ENCODE peak calls at places on chromosomes 11 and 22, in ten cellular contexts. M is AG04450, N is NB4, C is psoas muscle, V is AG10803, J is BJ, Y is sigmoid colon, R is HCT116, G is fibroblast of lung, Q is fibroblast of the aortic adventitia. S is an unnamed sample.
A peak's percentile ranks its signal among the peaks of the same experiment; 100 is the strongest.

GRCh38 chr11:36300651-36301050 is 4.6 kb downstream of the PRR5L start:
- DNase-seq in M (no peak), N (no peak), C (no peak), V (peak; percentile 57), J (no peak), Y (peak; percentile 70), R (no peak), G (peak; percentile 41), Q (peak; percentile 74), S (peak; percentile 79)

GRCh38 chr11:112345708-112346107 is 85.0 kb upstream of the PLET1 start:
- DNase-seq in M (no peak), N (peak; percentile 15), C (no peak), V (no peak), J (no peak), Y (no peak), R (no peak), G (no peak), Q (no peak), S (no peak)

GRCh38 chr22:41841085-41841712 is 8.3 kb downstream of the SREBF2 start:
- DNase-seq in M (no peak), N (no peak), C (no peak), V (no peak), J (no peak), Y (no peak), R (no peak), G (no peak), Q (no peak), S (no peak)

GRCh38 chr22:50293441-50294318 is 13.8 kb downstream of the PLXNB2 start:
- DNase-seq in M (no peak), N (peak; percentile 59), C (no peak), V (peak; percentile 85), J (no peak), Y (no peak), R (no peak), G (peak; percentile 82), Q (peak; percentile 67), S (peak; percentile 80)

GRCh38 chr22:27050771-27051170 is 393.4 kb downstream of the MIAT start:
- DNase-seq in M (no peak), N (no peak), C (no peak), V (no peak), J (no peak), Y (no peak), R (no peak), G (no peak), Q (no peak), S (no peak)

GRCh38 chr22:46791201-46791731 is 28.8 kb downstream of the TBC1D22A start:
- DNase-seq in M (no peak), N (peak; percentile 91), C (peak; percentile 70), V (peak; percentile 52), J (no peak), Y (peak; percentile 84), R (no peak), G (peak; percentile 72), Q (peak; percentile 59), S (peak; percentile 33)

GRCh38 chr22:17083811-17084540 is 824 bp upstream of the IL17RA start:
- DNase-seq in M (no peak), N (no peak), C (peak; percentile 50), V (no peak), J (no peak), Y (no peak), R (no peak), G (no peak), Q (no peak), S (no peak)

GRCh38 chr11:77710358-77710757 is 72.8 kb upstream of the CLNS1A start:
- DNase-seq in M (peak; percentile 1), N (no peak), C (no peak), V (no peak), J (no peak), Y (no peak), R (no peak), G (peak; percentile 64), Q (peak; percentile 22), S (peak; percentile 27)

GRCh38 chr11:45162916-45163879 is 16.8 kb downstream of the PRDM11 start:
- DNase-seq in M (no peak), N (no peak), C (no peak), V (no peak), J (no peak), Y (peak; percentile 57), R (no peak), G (no peak), Q (no peak), S (no peak)

GRCh38 chr22:31846161-31847115 is 92.6 kb downstream of the DEPDC5 start:
- DNase-seq in M (peak; percentile 68), N (peak; percentile 11), C (no peak), V (no peak), J (no peak), Y (no peak), R (no peak), G (peak; percentile 90), Q (peak; percentile 57), S (peak; percentile 44)

GRCh38 chr11:27497284-27497866 is 9.2 kb downstream of the LIN7C start:
- DNase-seq in M (no peak), N (peak; percentile 48), C (no peak), V (peak; percentile 30), J (no peak), Y (no peak), R (no peak), G (peak; percentile 33), Q (peak; percentile 44), S (peak; percentile 52)

GRCh38 chr11:98625526-98625925 is 395.2 kb upstream of the CNTN5 start:
- DNase-seq in M (no peak), N (no peak), C (no peak), V (no peak), J (no peak), Y (no peak), R (no peak), G (no peak), Q (no peak), S (no peak)

GRCh38 chr22:49622241-49623105 is 205.2 kb downstream of the BRD1 start:
- DNase-seq in M (no peak), N (no peak), C (peak; percentile 33), V (no peak), J (no peak), Y (no peak), R (no peak), G (no peak), Q (no peak), S (no peak)

GRCh38 chr11:127470485-127470884 is 469.9 kb upstream of the KIRREL3 start:
- DNase-seq in M (no peak), N (peak; percentile 26), C (no peak), V (no peak), J (no peak), Y (no peak), R (no peak), G (no peak), Q (no peak), S (no peak)

GRCh38 chr11:112279901-112280267 is 19.2 kb upstream of the PLET1 start:
- DNase-seq in M (no peak), N (peak; percentile 73), C (peak; percentile 75), V (peak; percentile 35), J (no peak), Y (peak; percentile 77), R (no peak), G (peak; percentile 43), Q (peak; percentile 55), S (peak; percentile 61)

DNA sequence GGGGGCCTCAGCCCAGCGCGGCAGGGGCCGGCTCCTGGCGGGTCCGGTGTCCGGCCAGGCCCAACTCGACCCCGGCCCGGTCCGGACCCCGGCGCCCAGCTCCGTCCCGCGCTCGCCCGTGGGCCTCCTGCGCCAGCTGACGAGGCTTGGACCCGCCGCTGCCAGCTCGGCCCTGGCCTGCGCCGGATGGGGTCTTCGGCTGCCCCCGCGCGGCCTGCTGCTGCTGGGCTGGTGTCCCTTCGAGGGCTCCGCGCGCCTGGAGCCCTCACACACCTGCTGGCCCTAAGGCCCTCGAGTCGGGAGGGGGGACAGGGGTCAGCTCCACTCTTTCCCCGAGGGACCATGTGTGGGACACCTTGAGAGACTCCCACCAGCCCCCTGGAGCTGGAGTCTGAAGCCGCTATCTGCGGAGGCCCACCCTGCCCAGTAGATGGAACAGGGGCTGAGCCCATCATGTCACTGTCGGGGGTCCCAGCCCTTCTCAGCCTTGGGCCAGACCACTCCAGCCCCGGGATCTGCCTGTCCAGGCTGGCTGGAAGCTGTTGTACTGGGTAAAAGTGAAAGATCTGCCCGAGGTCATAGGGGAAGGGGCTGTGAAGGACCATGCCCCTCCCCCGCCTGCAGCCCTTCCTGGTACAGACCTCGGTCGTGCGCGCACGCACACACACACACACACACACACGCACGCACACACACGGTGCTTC is 768 bp upstream of the CDKN1C start:
- DNase-seq in M (no peak), N (no peak), C (peak; percentile 72), V (no peak), J (no peak), Y (peak; percentile 85), R (no peak), G (peak; percentile 35), Q (peak; percentile 13), S (peak; percentile 34)
- H3K4me3 ChIP-seq in M (peak overlapping the region; percentile 7), N (no peak overlapping the region), C (peak overlapping the region; percentile 88), V (no peak overlapping the region), J (peak overlapping the region; percentile 11), Y (peak overlapping the region; percentile 93), R (no peak overlapping the region), G (peak overlapping the region; percentile 22), Q (peak overlapping the region; percentile 40), S (no peak overlapping the region)

GRCh38 chr11:86809561-86809960 is 9.2 kb downstream of the PRSS23 start:
- DNase-seq in M (no peak), N (no peak), C (no peak), V (peak; percentile 52), J (no peak), Y (no peak), R (no peak), G (no peak), Q (peak; percentile 30), S (peak; percentile 30)
- TF ChIP-seq CTCF in M (no peak), N (no peak), C (no peak), V (no peak), J (no peak), Y (no peak), R (no peak), G (no peak), Q (no peak), S (no peak)

GRCh38 chr11:96254087-96254486 is 88.9 kb downstream of the MAML2 start:
- DNase-seq in M (no peak), N (peak; percentile 79), C (no peak), V (peak; percentile 71), J (no peak), Y (no peak), R (no peak), G (peak; percentile 90), Q (no peak), S (peak; percentile 93)
- H3K4me3 ChIP-seq in M (no peak overlapping the region), N (peak overlapping the region; percentile 23), C (no peak overlapping the region), V (no peak overlapping the region), J (no peak overlapping the region), Y (no peak overlapping the region), R (no peak overlapping the region), G (no peak overlapping the region), Q (no peak overlapping the region), S (no peak overlapping the region)

DNA sequence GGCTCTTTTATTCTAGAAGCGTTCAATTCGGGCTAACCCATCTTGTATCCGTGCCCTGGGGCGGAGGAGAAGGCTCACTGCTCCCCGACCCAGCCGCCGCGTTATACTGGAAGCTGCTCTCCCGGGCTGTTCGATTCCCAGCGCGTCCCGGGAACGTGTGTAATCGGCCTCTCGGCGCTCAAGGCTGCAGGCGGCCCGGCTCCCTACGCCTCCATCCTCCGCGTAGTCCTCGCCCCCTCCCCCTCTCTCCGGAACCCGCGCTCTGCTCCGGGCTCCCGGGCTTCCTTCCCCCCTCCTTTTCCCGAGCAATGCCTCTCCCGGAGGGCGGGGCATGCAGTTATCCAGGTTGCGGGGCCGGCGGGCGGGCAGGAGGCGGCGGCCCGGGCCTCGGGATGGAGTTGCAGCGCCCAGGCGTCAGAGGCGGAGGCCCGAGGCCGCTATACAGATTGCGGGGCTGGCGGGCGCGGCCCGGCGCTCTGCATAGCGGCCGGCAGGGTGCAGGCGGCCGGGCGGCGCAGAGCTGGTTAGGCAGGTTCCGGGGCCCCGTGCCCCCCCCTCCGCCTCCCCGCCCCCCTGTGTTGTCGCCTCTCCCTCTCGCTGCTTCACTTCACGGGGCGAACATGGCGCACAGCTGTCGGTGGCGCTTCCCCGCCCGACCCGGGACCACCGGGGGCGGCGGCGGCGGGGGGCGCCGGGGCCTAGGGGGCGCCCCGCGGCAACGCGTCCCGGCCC is at the start of gene KMT2A:
- DNase-seq in M (peak; percentile 91), N (peak; percentile 100), C (peak; percentile 99), V (peak; percentile 99), J (peak; percentile 62), Y (peak; percentile 99), R (peak; percentile 90), G (peak; percentile 98), Q (peak; percentile 95), S (peak; percentile 97)
- TF ChIP-seq CTCF in M (no peak), N (no peak), C (no peak), V (no peak), J (no peak), Y (peak; percentile 72), R (no peak), G (no peak), Q (no peak), S (no peak)

S was measured in fibroblast of pulmonary artery.